ENCODE peak calls at places on chromosome 20, in four cellular contexts. A, C, H and V are unnamed samples.

GRCh38 chr20:14360386-14360785 is 23.0 kb upstream of the FLRT3 start:
- DNase-seq in A (no peak), C (no peak), H (no peak), V (no peak)

GRCh38 chr20:23143098-23143497 is 57.0 kb upstream of the CD93 start:
- DNase-seq in H (no peak), C (peak; percentile 20), A (peak; percentile 66), V (peak; percentile 37)

GRCh38 chr20:48737463-48738093 is 90.2 kb downstream of the PREX1 start:
- DNase-seq in A (no peak), H (no peak), C (no peak), V (no peak)

GRCh38 chr20:19913927-19914614 is 103.1 kb upstream of the NAA20 start:
- DNase-seq in A (peak; percentile 62), C (no peak), H (no peak), V (no peak)

GRCh38 chr20:37560629-37561028 is 33.0 kb upstream of the BLCAP start:
- DNase-seq in C (no peak), H (no peak), A (no peak), V (no peak)

GRCh38 chr20:57586943-57587277 is 26.0 kb downstream of the PCK1 start:
- DNase-seq in H (no peak), A (no peak), C (no peak), V (no peak)

GRCh38 chr20:61330441-61330840 is 78.4 kb downstream of the CDH4 start:
- DNase-seq in A (no peak), H (no peak), C (no peak), V (no peak)

GRCh38 chr20:5222919-5223634 is 93.7 kb downstream of the PROKR2 start:
- DNase-seq in H (peak; percentile 16), C (peak; percentile 65), A (peak; percentile 63), V (peak; percentile 71)

GRCh38 chr20:6735913-6736845 is 31.3 kb upstream of the BMP2 start:
- DNase-seq in C (no peak), H (no peak), A (no peak), V (peak; percentile 28)

GRCh38 chr20:11719153-11719552 is 198.5 kb upstream of the BTBD3 start:
- DNase-seq in C (no peak), H (no peak), A (no peak), V (no peak)

GRCh38 chr20:35698298-35699126 is 640 bp downstream of the NFS1 start:
- DNase-seq in A (no peak), H (no peak), C (peak; percentile 18), V (peak; percentile 23)

GRCh38 chr20:22492497-22492896 is 91.9 kb downstream of the FOXA2 start:
- DNase-seq in A (peak; percentile 70), C (no peak), H (no peak), V (no peak)

GRCh38 chr20:5947276-5947675 is 3.1 kb downstream of the TRMT6 start:
- DNase-seq in C (peak; percentile 40), H (no peak), A (no peak), V (no peak)